ENCODE peak calls at places on chromosomes 12 and 14, in five cellular contexts. One of them, this sample, is unnamed.

GRCh38 chr14:55025948-55026347 is 951 bp downstream of the WDHD1 start:
- DNase-seq in neuronal stem cell: no peak
- DNase-seq in fibroblast of lung: no peak
- DNase-seq in IMR-90: no peak
- DNase-seq in HCT116: no peak
- DNase-seq in this sample: no peak

GRCh38 chr14:94918896-94919295 is 149.0 kb upstream of the GSC start:
- DNase-seq in neuronal stem cell: no peak
- DNase-seq in fibroblast of lung: no peak
- DNase-seq in IMR-90: no peak
- DNase-seq in HCT116: peak; percentile 28
- DNase-seq in this sample: no peak

GRCh38 chr12:77685112-77685511 is 145.6 kb upstream of the NAV3 start:
- DNase-seq in neuronal stem cell: peak; percentile 72
- DNase-seq in fibroblast of lung: peak; percentile 74
- DNase-seq in IMR-90: peak; percentile 80
- DNase-seq in HCT116: peak; percentile 71
- DNase-seq in this sample: peak; percentile 50

GRCh38 chr12:109863961-109864712 is 16.2 kb downstream of the GLTP start:
- DNase-seq in neuronal stem cell: no peak
- DNase-seq in fibroblast of lung: peak; percentile 24
- DNase-seq in IMR-90: peak; percentile 63
- DNase-seq in HCT116: no peak
- DNase-seq in this sample: peak; percentile 84

GRCh38 chr12:71662861-71663560 is 637 bp downstream of the ZFC3H1 start:
- DNase-seq in neuronal stem cell: peak; percentile 54
- DNase-seq in fibroblast of lung: peak; percentile 71
- DNase-seq in IMR-90: peak; percentile 69
- DNase-seq in HCT116: no peak
- DNase-seq in this sample: peak; percentile 75

GRCh38 chr14:69716483-69717187 is 50.3 kb upstream of the SRSF5 start:
- DNase-seq in neuronal stem cell: no peak
- DNase-seq in fibroblast of lung: peak; percentile 95
- DNase-seq in IMR-90: peak; percentile 92
- DNase-seq in HCT116: no peak
- DNase-seq in this sample: no peak

GRCh38 chr14:59090572-59090971 is 97.9 kb upstream of the DAAM1 start:
- DNase-seq in neuronal stem cell: no peak
- DNase-seq in fibroblast of lung: no peak
- DNase-seq in IMR-90: no peak
- DNase-seq in HCT116: no peak
- DNase-seq in this sample: no peak

GRCh38 chr12:29754235-29755189 is 29.2 kb downstream of the TMTC1 start:
- DNase-seq in neuronal stem cell: no peak
- DNase-seq in fibroblast of lung: no peak
- DNase-seq in IMR-90: no peak
- DNase-seq in HCT116: no peak
- DNase-seq in this sample: no peak

GRCh38 chr12:727321-727720 is 25.1 kb upstream of the WNK1 start:
- DNase-seq in neuronal stem cell: no peak
- DNase-seq in fibroblast of lung: peak; percentile 35
- DNase-seq in IMR-90: peak; percentile 15
- DNase-seq in HCT116: no peak
- DNase-seq in this sample: no peak

GRCh38 chr14:101774814-101775213 is 13.3 kb downstream of the PPP2R5C start:
- DNase-seq in neuronal stem cell: no peak
- DNase-seq in fibroblast of lung: no peak
- DNase-seq in IMR-90: no peak
- DNase-seq in HCT116: no peak
- DNase-seq in this sample: no peak

GRCh38 chr12:90854136-90854689 is 100.8 kb downstream of the CCER1 start:
- DNase-seq in neuronal stem cell: peak; percentile 23
- DNase-seq in fibroblast of lung: peak; percentile 42
- DNase-seq in IMR-90: peak; percentile 63
- DNase-seq in HCT116: peak; percentile 36
- DNase-seq in this sample: peak; percentile 31

GRCh38 chr12:124428792-124429281 is 133.9 kb downstream of the RFLNA start:
- DNase-seq in neuronal stem cell: no peak
- DNase-seq in fibroblast of lung: no peak
- DNase-seq in IMR-90: peak; percentile 65
- DNase-seq in HCT116: no peak
- DNase-seq in this sample: no peak

GRCh38 chr14:95480109-95480886 is 36.2 kb downstream of the SYNE3 start:
- DNase-seq in neuronal stem cell: no peak
- DNase-seq in fibroblast of lung: no peak
- DNase-seq in IMR-90: peak; percentile 31
- DNase-seq in HCT116: no peak
- DNase-seq in this sample: no peak

GRCh38 chr12:50097952-50098351 is 5.9 kb upstream of the GPD1 start:
- DNase-seq in neuronal stem cell: no peak
- DNase-seq in fibroblast of lung: no peak
- DNase-seq in IMR-90: no peak
- DNase-seq in HCT116: no peak
- DNase-seq in this sample: no peak

GRCh38 chr12:96263449-96263902 is 69.3 kb downstream of the ELK3 start:
- DNase-seq in neuronal stem cell: no peak
- DNase-seq in fibroblast of lung: no peak
- DNase-seq in IMR-90: peak; percentile 46
- DNase-seq in HCT116: no peak
- DNase-seq in this sample: no peak

GRCh38 chr12:74725154-74725553 is 187.5 kb downstream of the ATXN7L3B start:
- DNase-seq in neuronal stem cell: no peak
- DNase-seq in fibroblast of lung: peak; percentile 72
- DNase-seq in IMR-90: peak; percentile 46
- DNase-seq in HCT116: no peak
- DNase-seq in this sample: no peak

GRCh38 chr14:64755661-64756265 is 51.5 kb downstream of the PLEKHG3 start:
- DNase-seq in neuronal stem cell: no peak
- DNase-seq in fibroblast of lung: peak; percentile 57
- DNase-seq in IMR-90: peak; percentile 21
- DNase-seq in HCT116: no peak
- DNase-seq in this sample: peak; percentile 78

GRCh38 chr12:89864419-89864818 is 155.8 kb upstream of the ATP2B1 start:
- DNase-seq in neuronal stem cell: no peak
- DNase-seq in fibroblast of lung: no peak
- DNase-seq in IMR-90: no peak
- DNase-seq in HCT116: no peak
- DNase-seq in this sample: no peak

GRCh38 chr14:55802986-55803431 is 223.0 kb downstream of the KTN1 start:
- DNase-seq in neuronal stem cell: no peak
- DNase-seq in fibroblast of lung: peak; percentile 41
- DNase-seq in IMR-90: peak; percentile 31
- DNase-seq in HCT116: peak; percentile 91
- DNase-seq in this sample: no peak

GRCh38 chr12:46487567-46488131 is 115.1 kb upstream of the SLC38A2 start:
- DNase-seq in neuronal stem cell: no peak
- DNase-seq in fibroblast of lung: no peak
- DNase-seq in IMR-90: no peak
- DNase-seq in HCT116: no peak
- DNase-seq in this sample: no peak

GRCh38 chr14:20329355-20329754 is 3.7 kb downstream of the CCNB1IP1 start:
- DNase-seq in neuronal stem cell: no peak
- DNase-seq in fibroblast of lung: no peak
- DNase-seq in IMR-90: no peak
- DNase-seq in HCT116: no peak
- DNase-seq in this sample: no peak

GRCh38 chr14:20332946-20333782 is at the start of gene CCNB1IP1:
- DNase-seq in neuronal stem cell: peak; percentile 64
- DNase-seq in fibroblast of lung: peak; percentile 95
- DNase-seq in IMR-90: peak; percentile 91
- DNase-seq in HCT116: peak; percentile 91
- DNase-seq in this sample: peak; percentile 81

GRCh38 chr14:20334017-20334416 is 938 bp upstream of the CCNB1IP1 start:
- DNase-seq in neuronal stem cell: no peak
- DNase-seq in fibroblast of lung: no peak
- DNase-seq in IMR-90: no peak
- DNase-seq in HCT116: no peak
- DNase-seq in this sample: no peak

GRCh38 chr14:20331048-20331613 is 1.9 kb downstream of the CCNB1IP1 start:
- DNase-seq in neuronal stem cell: no peak
- DNase-seq in fibroblast of lung: no peak
- DNase-seq in IMR-90: no peak
- DNase-seq in HCT116: no peak
- DNase-seq in this sample: no peak

DNA sequence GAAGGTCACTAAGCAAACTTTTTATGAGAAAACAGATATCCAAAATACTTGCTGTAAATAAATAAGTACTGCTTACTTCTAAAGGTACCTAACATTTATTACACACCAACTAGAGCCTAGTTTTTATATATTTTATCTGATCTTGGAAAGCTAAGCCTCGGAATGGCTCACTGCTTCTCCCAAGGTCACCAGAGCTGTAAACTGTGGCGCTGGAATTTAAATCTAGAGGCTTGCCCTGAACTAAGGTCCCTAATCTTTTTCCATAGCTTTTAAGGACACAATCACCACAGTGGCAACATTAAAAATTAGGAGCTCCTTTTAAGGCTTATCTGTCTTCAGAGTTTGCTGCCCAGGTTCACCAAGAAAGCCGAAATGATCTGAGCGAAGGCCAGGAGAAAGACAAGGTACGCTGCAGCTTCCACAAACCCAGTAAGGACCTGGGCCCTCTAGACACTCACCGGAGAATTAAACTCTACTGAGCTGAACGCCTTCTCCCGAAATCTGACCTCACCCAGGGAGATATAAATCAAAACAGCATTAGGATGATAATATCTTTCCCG is 613 bp downstream of the CCNB1IP1 start:
- DNase-seq in neuronal stem cell: no peak
- DNase-seq in fibroblast of lung: peak; percentile 8
- DNase-seq in IMR-90: no peak
- DNase-seq in HCT116: no peak
- DNase-seq in this sample: peak; percentile 36
- H3K9ac ChIP-seq in neuronal stem cell: no peak overlapping the region
- H3K9ac ChIP-seq in fibroblast of lung: peak overlapping the region; percentile 28
- H3K9ac ChIP-seq in IMR-90: peak overlapping the region; percentile 80
- H3K9ac ChIP-seq in HCT116: peak overlapping the region; percentile 90
- H3K9ac ChIP-seq in this sample: peak overlapping the region; percentile 41

GRCh38 chr14:99202516-99202915 is 69.5 kb downstream of the BCL11B start:
- DNase-seq in neuronal stem cell: no peak
- DNase-seq in fibroblast of lung: no peak
- DNase-seq in IMR-90: no peak
- DNase-seq in HCT116: no peak
- DNase-seq in this sample: no peak
- H3K4me1 ChIP-seq in neuronal stem cell: no peaks in the 10 kb centered on the region
- H3K4me1 ChIP-seq in fibroblast of lung: no peaks in the 10 kb centered on the region
- H3K4me1 ChIP-seq in IMR-90: no peaks in the 10 kb centered on the region
- H3K4me1 ChIP-seq in HCT116: no peaks in the 10 kb centered on the region
- H3K4me1 ChIP-seq in this sample: no peaks in the 10 kb centered on the region

GRCh38 chr12:65098364-65098763 is 22.7 kb downstream of the WIF1 start:
- DNase-seq in neuronal stem cell: no peak
- DNase-seq in fibroblast of lung: peak; percentile 7
- DNase-seq in IMR-90: no peak
- DNase-seq in HCT116: no peak
- DNase-seq in this sample: no peak

GRCh38 chr12:65090461-65090860 is 30.6 kb downstream of the WIF1 start:
- DNase-seq in neuronal stem cell: no peak
- DNase-seq in fibroblast of lung: no peak
- DNase-seq in IMR-90: no peak
- DNase-seq in HCT116: no peak
- DNase-seq in this sample: no peak

GRCh38 chr12:65099182-65099581 is 21.9 kb downstream of the WIF1 start:
- DNase-seq in neuronal stem cell: no peak
- DNase-seq in fibroblast of lung: no peak
- DNase-seq in IMR-90: no peak
- DNase-seq in HCT116: no peak
- DNase-seq in this sample: no peak

GRCh38 chr12:65093571-65093970 is 27.5 kb downstream of the WIF1 start:
- DNase-seq in neuronal stem cell: no peak
- DNase-seq in fibroblast of lung: no peak
- DNase-seq in IMR-90: no peak
- DNase-seq in HCT116: no peak
- DNase-seq in this sample: no peak

DNA sequence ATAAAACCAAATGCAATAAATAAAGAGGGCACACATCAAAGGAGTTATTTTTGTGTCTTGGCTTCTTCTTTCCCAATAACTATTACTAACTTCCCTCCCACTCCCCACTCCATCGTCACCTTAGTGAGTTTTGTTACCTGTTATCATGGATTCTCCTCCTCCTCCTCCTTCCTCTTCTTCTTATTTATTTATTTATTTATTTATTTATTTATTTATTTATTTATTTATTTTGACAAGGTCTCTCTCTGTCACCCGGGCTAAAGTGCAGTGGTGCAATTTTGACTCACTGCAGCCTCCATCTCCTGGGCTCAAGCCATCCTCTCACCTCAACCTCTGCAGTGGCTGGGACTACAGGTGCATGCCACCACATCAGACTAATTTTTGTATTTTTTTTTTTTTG is 26.4 kb downstream of the WIF1 start:
- DNase-seq in neuronal stem cell: no peak
- DNase-seq in fibroblast of lung: no peak
- DNase-seq in IMR-90: no peak
- DNase-seq in HCT116: no peak
- DNase-seq in this sample: no peak
- H3K9ac ChIP-seq in neuronal stem cell: no peak overlapping the region
- H3K9ac ChIP-seq in fibroblast of lung: no peak overlapping the region
- H3K9ac ChIP-seq in IMR-90: no peak overlapping the region
- H3K9ac ChIP-seq in HCT116: no peak overlapping the region
- H3K9ac ChIP-seq in this sample: no peak overlapping the region

GRCh38 chr12:8699714-8700113 is 1.9 kb downstream of the RIMKLB start:
- DNase-seq in neuronal stem cell: no peak
- DNase-seq in fibroblast of lung: no peak
- DNase-seq in IMR-90: no peak
- DNase-seq in HCT116: no peak
- DNase-seq in this sample: no peak
- H3K4me1 ChIP-seq in neuronal stem cell: peaks cover 17% of the 10 kb centered on the region
- H3K4me1 ChIP-seq in fibroblast of lung: no peaks in the 10 kb centered on the region
- H3K4me1 ChIP-seq in IMR-90: no peaks in the 10 kb centered on the region
- H3K4me1 ChIP-seq in HCT116: no peaks in the 10 kb centered on the region
- H3K4me1 ChIP-seq in this sample: no peaks in the 10 kb centered on the region

GRCh38 chr12:52056801-52057613 is 5.8 kb downstream of the NR4A1 start:
- DNase-seq in neuronal stem cell: no peak
- DNase-seq in fibroblast of lung: no peak
- DNase-seq in IMR-90: peak; percentile 54
- DNase-seq in HCT116: no peak
- DNase-seq in this sample: no peak
- H3K9ac ChIP-seq in neuronal stem cell: no peak overlapping the region
- H3K9ac ChIP-seq in fibroblast of lung: no peak overlapping the region
- H3K9ac ChIP-seq in IMR-90: no peak overlapping the region
- H3K9ac ChIP-seq in HCT116: no peak overlapping the region
- H3K9ac ChIP-seq in this sample: no peak overlapping the region

GRCh38 chr12:69689638-69690037 is 9.5 kb downstream of the BEST3 start:
- DNase-seq in neuronal stem cell: no peak
- DNase-seq in fibroblast of lung: no peak
- DNase-seq in IMR-90: no peak
- DNase-seq in HCT116: no peak
- DNase-seq in this sample: no peak
- H3K4me1 ChIP-seq in neuronal stem cell: peaks cover 21% of the 10 kb centered on the region
- H3K4me1 ChIP-seq in fibroblast of lung: peaks cover 6% of the 10 kb centered on the region
- H3K4me1 ChIP-seq in IMR-90: peaks cover 8% of the 10 kb centered on the region
- H3K4me1 ChIP-seq in HCT116: peaks cover 32% of the 10 kb centered on the region
- H3K4me1 ChIP-seq in this sample: no peaks in the 10 kb centered on the region